ENCODE peak calls at places on chromosomes 5 and 9, in seven cellular contexts. H is astrocyte of the spinal cord; D is amniotic stem cell; G is stimulated activated CD4-positive, alpha-beta T cell treated with anti-CD3 and anti-CD28 coated beads, Interleukin-4, amount 100 ng/mL, for 24 hours; R is EL; U is substantia nigra; T is fibroblast of gingiva. J is an unnamed sample.

GRCh38 chr5:41509399-41510175 is 814 bp downstream of the PLCXD3 start:
- DNase-seq in H (no peak), D (no peak), G (no peak), R (no peak), U (no peak), T (no peak), J (no peak)

GRCh38 chr9:116494815-116495634 is 192.1 kb upstream of the TRIM32 start:
- DNase-seq in H (no peak), D (no peak), G (peak; percentile 22), R (peak; percentile 13), U (peak; percentile 10), T (no peak), J (peak; percentile 7)

GRCh38 chr5:107383414-107383813 is 287.3 kb downstream of the EFNA5 start:
- DNase-seq in H (no peak), D (no peak), G (no peak), R (no peak), U (no peak), T (no peak), J (no peak)

GRCh38 chr9:33719581-33720374 is 75.6 kb upstream of the PRSS3 start:
- DNase-seq in H (no peak), D (no peak), G (peak; percentile 35), R (peak; percentile 31), U (no peak), T (no peak), J (peak; percentile 6)

GRCh38 chr5:58457040-58457439 is 2.8 kb downstream of the PLK2 start:
- DNase-seq in H (peak; percentile 23), D (no peak), G (no peak), R (no peak), U (no peak), T (no peak), J (no peak)

GRCh38 chr9:123267481-123268239 is 726 bp downstream of the STRBP start:
- DNase-seq in H (no peak), D (no peak), G (peak; percentile 13), R (no peak), U (peak; percentile 17), T (no peak), J (no peak)

GRCh38 chr5:1648806-1649205 is 125.0 kb upstream of the LPCAT1 start:
- DNase-seq in H (peak; percentile 20), D (no peak), G (no peak), R (peak; percentile 25), U (no peak), T (peak; percentile 91), J (no peak)

GRCh38 chr9:93206576-93207155 is 22.7 kb downstream of the WNK2 start:
- DNase-seq in H (no peak), D (no peak), G (no peak), R (no peak), U (no peak), T (no peak), J (no peak)

GRCh38 chr9:119044801-119045200 is 324.4 kb downstream of the BRINP1 start:
- DNase-seq in H (no peak), D (no peak), G (no peak), R (no peak), U (no peak), T (no peak), J (no peak)

GRCh38 chr5:165244407-165244806 is 1739.0 kb downstream of the MAT2B start:
- DNase-seq in H (no peak), D (no peak), G (no peak), R (no peak), U (no peak), T (no peak), J (no peak)

GRCh38 chr5:114237766-114238165 is 124.1 kb upstream of the KCNN2 start:
- DNase-seq in H (peak; percentile 73), D (no peak), G (no peak), R (peak; percentile 95), U (no peak), T (no peak), J (no peak)

GRCh38 chr9:133054966-133055365 is 6.8 kb upstream of the CEL start:
- DNase-seq in H (peak; percentile 41), D (peak; percentile 51), G (no peak), R (peak; percentile 96), U (no peak), T (peak; percentile 90), J (no peak)

GRCh38 chr5:54146906-54147305 is 163.5 kb downstream of the ARL15 start:
- DNase-seq in H (no peak), D (no peak), G (no peak), R (no peak), U (no peak), T (no peak), J (peak; percentile 54)

GRCh38 chr9:95313010-95313498 is 4.5 kb downstream of the FANCC start:
- DNase-seq in H (peak; percentile 46), D (no peak), G (no peak), R (peak; percentile 76), U (no peak), T (peak; percentile 44), J (peak; percentile 91)

GRCh38 chr5:53416144-53416730 is 64.2 kb upstream of the FST start:
- DNase-seq in H (no peak), D (no peak), G (no peak), R (no peak), U (no peak), T (no peak), J (no peak)

GRCh38 chr9:104279535-104280215 is 185.6 kb downstream of the SMC2 start:
- DNase-seq in H (peak; percentile 26), D (no peak), G (no peak), R (peak; percentile 81), U (no peak), T (no peak), J (no peak)

GRCh38 chr9:91825866-91826265 is 124.2 kb downstream of the ROR2 start:
- DNase-seq in H (no peak), D (no peak), G (no peak), R (no peak), U (no peak), T (no peak), J (no peak)

GRCh38 chr5:149413477-149414210 is 34.6 kb upstream of the IL17B start:
- DNase-seq in H (no peak), D (no peak), G (no peak), R (no peak), U (no peak), T (no peak), J (no peak)

GRCh38 chr5:77418601-77419591 is 73.2 kb downstream of the WDR41 start:
- DNase-seq in H (peak; percentile 42), D (no peak), G (no peak), R (peak; percentile 30), U (no peak), T (no peak), J (no peak)

GRCh38 chr5:37900692-37901091 is 60.9 kb upstream of the GDNF start:
- DNase-seq in H (peak; percentile 37), D (no peak), G (no peak), R (peak; percentile 50), U (peak; percentile 3), T (peak; percentile 45), J (no peak)

GRCh38 chr9:21872696-21873095 is 70.3 kb downstream of the MTAP start:
- DNase-seq in H (no peak), D (no peak), G (no peak), R (peak; percentile 29), U (no peak), T (no peak), J (no peak)

GRCh38 chr5:150053231-150053626 is 33.1 kb downstream of the CSF1R start:
- DNase-seq in H (peak; percentile 78), D (peak; percentile 43), G (no peak), R (peak; percentile 86), U (no peak), T (peak; percentile 46), J (no peak)

GRCh38 chr5:132750471-132751230 is 3.4 kb downstream of the CCNI2 start:
- DNase-seq in H (no peak), D (no peak), G (no peak), R (no peak), U (no peak), T (no peak), J (no peak)

GRCh38 chr5:66958126-66958983 is 238.2 kb downstream of the CD180 start:
- DNase-seq in H (peak; percentile 80), D (no peak), G (no peak), R (peak; percentile 40), U (no peak), T (peak; percentile 77), J (no peak)

GRCh38 chr9:80503692-80504400 is 932.1 kb downstream of the TLE4 start:
- DNase-seq in H (no peak), D (no peak), G (no peak), R (peak; percentile 31), U (no peak), T (no peak), J (no peak)

GRCh38 chr9:124812401-124813016 is 35.6 kb downstream of the OLFML2A start:
- DNase-seq in H (peak; percentile 100), D (peak; percentile 72), G (no peak), R (peak; percentile 100), U (no peak), T (peak; percentile 82), J (no peak)

GRCh38 chr9:77651203-77651602 is 3.1 kb upstream of the GNA14 start:
- DNase-seq in H (no peak), D (no peak), G (no peak), R (no peak), U (no peak), T (no peak), J (no peak)

J was measured in NCI-H1092.